ENCODE peak calls at places on chromosomes 13 and 19, in five cellular contexts. O is OCI-LY7, L is PC-3, T is GM23248, Y is neural progenitor cell. F is an unnamed sample.

GRCh38 chr19:10686661-10687517 is 14.3 kb upstream of the QTRT1 start:
- DNase-seq in O (no peak), L (peak), T (peak), Y (no peak), F (no peak)

GRCh38 chr13:46509981-46510380 is 43.0 kb upstream of the LRCH1 start:
- DNase-seq in O (no peak), L (no peak), T (no peak), Y (no peak), F (no peak)

GRCh38 chr19:33772102-33772857 is 24.4 kb upstream of the KCTD15 start:
- DNase-seq in O (no peak), L (no peak), T (no peak), Y (no peak), F (no peak)

GRCh38 chr19:34336781-34337271 is 28.2 kb upstream of the GPI start:
- DNase-seq in O (peak), L (peak), T (peak), Y (peak), F (peak)

GRCh38 chr13:80716610-80717081 is 375.7 kb upstream of the SPRY2 start:
- DNase-seq in O (no peak), L (no peak), T (no peak), Y (no peak), F (peak)

GRCh38 chr13:31807090-31807541 is 67.8 kb downstream of the RXFP2 start:
- DNase-seq in O (no peak), L (no peak), T (peak), Y (no peak), F (no peak)

GRCh38 chr13:46475586-46475991 is 77.4 kb upstream of the LRCH1 start:
- DNase-seq in O (no peak), L (peak), T (peak), Y (no peak), F (no peak)

GRCh38 chr19:7772752-7773291 is 9.8 kb downstream of the CLEC4M start:
- DNase-seq in O (no peak), L (no peak), T (peak), Y (no peak), F (no peak)

GRCh38 chr19:53945441-53945840 is 17.3 kb upstream of the CACNG8 start:
- DNase-seq in O (no peak), L (peak), T (peak), Y (peak), F (peak)

GRCh38 chr19:6090634-6091033 is 19.7 kb downstream of the RFX2 start:
- DNase-seq in O (no peak), L (no peak), T (no peak), Y (no peak), F (no peak)

GRCh38 chr19:6095760-6096159 is 14.5 kb downstream of the RFX2 start:
- DNase-seq in O (no peak), L (no peak), T (no peak), Y (no peak), F (no peak)

GRCh38 chr19:6088677-6089063 is 21.6 kb downstream of the RFX2 start:
- DNase-seq in O (no peak), L (peak), T (peak), Y (no peak), F (no peak)

GRCh38 chr19:6091771-6092291 is 18.5 kb downstream of the RFX2 start:
- DNase-seq in O (no peak), L (no peak), T (peak), Y (no peak), F (no peak)

DNA sequence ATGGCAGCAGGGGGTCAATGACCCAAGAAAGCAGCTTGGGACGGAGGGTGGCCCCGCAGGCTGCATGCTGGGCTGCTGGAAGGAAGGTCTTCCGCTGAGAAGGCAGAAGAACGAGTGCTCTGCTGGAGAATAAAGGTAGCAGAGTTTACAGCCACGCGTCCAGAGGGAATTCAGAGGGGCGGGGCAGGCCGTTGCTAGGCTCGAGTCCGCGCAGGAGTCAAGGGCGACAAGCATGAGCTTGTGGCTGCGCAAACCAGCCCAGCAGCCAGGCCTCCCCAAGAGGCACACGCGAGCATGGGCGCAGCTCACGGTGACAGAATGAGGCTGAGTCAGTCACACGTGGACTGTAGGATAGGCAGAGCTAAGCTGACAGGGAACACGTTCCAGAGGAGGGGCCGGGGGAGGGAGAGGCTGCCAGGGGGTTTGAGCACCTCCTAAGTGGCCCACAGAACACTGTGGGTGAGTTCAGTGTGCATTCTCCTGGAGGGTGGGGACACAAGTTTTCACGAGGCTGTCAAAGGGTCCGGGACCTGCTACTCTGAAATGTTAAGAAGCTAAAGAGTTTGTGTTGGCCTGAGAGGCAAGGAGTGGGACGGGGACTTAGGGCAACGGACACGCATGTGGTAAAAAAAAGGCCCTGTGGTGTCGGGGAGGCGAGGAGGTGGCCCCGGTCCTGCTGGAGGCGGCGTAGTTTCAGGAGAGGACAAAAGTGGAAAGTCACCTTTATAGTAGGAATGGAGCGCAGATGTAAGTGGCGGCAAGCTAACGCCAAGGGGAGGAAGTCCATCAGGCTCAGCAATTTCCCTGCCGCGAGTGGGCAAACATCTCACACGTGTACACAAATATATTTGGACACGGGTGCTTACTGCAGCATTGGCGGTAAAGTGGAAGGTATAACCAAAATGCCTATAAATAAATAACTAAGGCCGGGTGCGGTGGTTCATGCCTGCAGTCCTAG is 17.7 kb downstream of the RFX2 start:
- DNase-seq in O (no peak), L (peak), T (peak), Y (peak), F (peak)
- TF ChIP-seq EZH2phosphoT487 in O (no peak), L (peak), T (no peak), Y (no peak), F (no peak)

DNA sequence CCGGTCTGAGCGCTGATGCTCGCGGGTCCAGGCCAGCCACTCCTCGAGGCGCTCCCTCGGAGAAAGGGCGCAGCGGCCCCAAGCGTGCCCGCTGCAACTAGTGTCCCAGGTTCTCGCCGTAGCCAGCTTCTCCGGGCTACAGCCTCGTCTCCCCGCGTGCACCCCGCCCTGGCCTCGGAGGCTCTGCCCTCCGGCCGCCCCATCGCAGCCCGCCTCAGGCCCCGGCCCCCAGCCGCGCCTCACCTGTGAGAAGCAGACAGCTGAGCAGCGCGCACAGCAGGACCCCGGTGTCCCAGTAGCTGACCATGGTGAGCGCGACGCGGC is 429 bp downstream of the FLT1 start:
- DNase-seq in O (no peak), L (no peak), T (peak), Y (peak), F (no peak)
- TF ChIP-seq EZH2phosphoT487 in O (no peak), L (no peak), T (no peak), Y (no peak), F (no peak)

GRCh38 chr13:48833412-48833811 is 142.3 kb upstream of the FNDC3A start:
- DNase-seq in O (no peak), L (peak), T (no peak), Y (no peak), F (no peak)
- TF ChIP-seq EZH2phosphoT487 in O (no peak), L (no peak), T (no peak), Y (no peak), F (no peak)

GRCh38 chr19:48658483-48658882 is 12.5 kb upstream of the CA11 start:
- DNase-seq in O (no peak), L (no peak), T (no peak), Y (no peak), F (no peak)

GRCh38 chr19:48660854-48661731 is 11.7 kb downstream of the NTN5 start:
- DNase-seq in O (peak), L (peak), T (peak), Y (peak), F (peak)

GRCh38 chr19:48656840-48657474 is 11.0 kb upstream of the CA11 start:
- DNase-seq in O (no peak), L (peak), T (peak), Y (no peak), F (no peak)

GRCh38 chr19:48661746-48662145 is 11.1 kb downstream of the NTN5 start:
- DNase-seq in O (no peak), L (no peak), T (no peak), Y (no peak), F (no peak)

GRCh38 chr19:48659768-48660167 is 13.0 kb downstream of the NTN5 start:
- DNase-seq in O (no peak), L (no peak), T (peak), Y (no peak), F (no peak)
- TF ChIP-seq EZH2phosphoT487 in O (no peak), L (no peak), T (no peak), Y (no peak), F (no peak)